ENCODE peak calls at places on chromosomes 1 and 21, in six cellular contexts. One of them, this sample, is unnamed.

GRCh38 chr1:152037920-152038658 is 1.3 kb upstream of the S100A11 start:
- DNase-seq in Calu3: no peak
- DNase-seq in AG04449: no peak
- DNase-seq in lower lobe of right lung: no peak
- DNase-seq in ovary: no peak
- DNase-seq in PC-3: no peak
- DNase-seq in this sample: no peak

GRCh38 chr1:93820554-93821411 is 58.2 kb downstream of the DNTTIP2 start:
- DNase-seq in Calu3: no peak
- DNase-seq in ovary: no peak
- DNase-seq in lower lobe of right lung: no peak
- DNase-seq in AG04449: no peak
- DNase-seq in PC-3: no peak
- DNase-seq in this sample: no peak

GRCh38 chr1:157626099-157626498 is 28.2 kb upstream of the FCRL4 start:
- DNase-seq in lower lobe of right lung: no peak
- DNase-seq in Calu3: peak
- DNase-seq in AG04449: no peak
- DNase-seq in ovary: no peak
- DNase-seq in PC-3: peak
- DNase-seq in this sample: peak

GRCh38 chr1:176364231-176364905 is 98.6 kb upstream of the PAPPA2 start:
- DNase-seq in PC-3: no peak
- DNase-seq in Calu3: no peak
- DNase-seq in AG04449: no peak
- DNase-seq in lower lobe of right lung: no peak
- DNase-seq in ovary: no peak
- DNase-seq in this sample: no peak

GRCh38 chr1:247857986-247858356 is 984 bp downstream of the TRIM58 start:
- DNase-seq in ovary: no peak
- DNase-seq in PC-3: no peak
- DNase-seq in AG04449: no peak
- DNase-seq in lower lobe of right lung: no peak
- DNase-seq in Calu3: no peak
- DNase-seq in this sample: no peak

GRCh38 chr1:64499966-64500365 is 30.0 kb downstream of the CACHD1 start:
- DNase-seq in AG04449: no peak
- DNase-seq in Calu3: peak
- DNase-seq in PC-3: peak
- DNase-seq in lower lobe of right lung: no peak
- DNase-seq in ovary: no peak
- DNase-seq in this sample: no peak

GRCh38 chr21:43988506-43989230 is 23.4 kb upstream of the TRAPPC10 start:
- DNase-seq in ovary: no peak
- DNase-seq in lower lobe of right lung: no peak
- DNase-seq in Calu3: no peak
- DNase-seq in AG04449: no peak
- DNase-seq in PC-3: no peak
- DNase-seq in this sample: no peak

GRCh38 chr1:233326319-233326994 is 1.1 kb upstream of the MAP3K21 start:
- DNase-seq in lower lobe of right lung: no peak
- DNase-seq in ovary: no peak
- DNase-seq in Calu3: no peak
- DNase-seq in PC-3: no peak
- DNase-seq in AG04449: no peak
- DNase-seq in this sample: no peak

GRCh38 chr1:1510912-1511532 is 940 bp upstream of the ATAD3A start:
- DNase-seq in AG04449: no peak
- DNase-seq in ovary: no peak
- DNase-seq in lower lobe of right lung: no peak
- DNase-seq in PC-3: peak
- DNase-seq in Calu3: peak
- DNase-seq in this sample: peak

GRCh38 chr21:43609501-43610340 is 49.6 kb downstream of the HSF2BP start:
- DNase-seq in lower lobe of right lung: no peak
- DNase-seq in AG04449: no peak
- DNase-seq in PC-3: peak
- DNase-seq in ovary: no peak
- DNase-seq in Calu3: peak
- DNase-seq in this sample: peak

GRCh38 chr1:15308135-15308534 is 61.1 kb downstream of the FHAD1 start:
- DNase-seq in AG04449: no peak
- DNase-seq in Calu3: no peak
- DNase-seq in ovary: no peak
- DNase-seq in PC-3: no peak
- DNase-seq in lower lobe of right lung: no peak
- DNase-seq in this sample: no peak

GRCh38 chr1:151371744-151372410 is 628 bp downstream of the SELENBP1 start:
- DNase-seq in PC-3: peak
- DNase-seq in AG04449: no peak
- DNase-seq in Calu3: peak
- DNase-seq in ovary: peak
- DNase-seq in lower lobe of right lung: peak
- DNase-seq in this sample: peak

GRCh38 chr1:247415423-247416361 is at the start of gene NLRP3:
- DNase-seq in Calu3: peak
- DNase-seq in lower lobe of right lung: peak
- DNase-seq in AG04449: no peak
- DNase-seq in PC-3: peak
- DNase-seq in ovary: no peak
- DNase-seq in this sample: peak

GRCh38 chr1:67460648-67461500 is 30.7 kb upstream of the SERBP1 start:
- DNase-seq in lower lobe of right lung: no peak
- DNase-seq in AG04449: no peak
- DNase-seq in ovary: no peak
- DNase-seq in PC-3: peak
- DNase-seq in Calu3: no peak
- DNase-seq in this sample: no peak

GRCh38 chr1:108080448-108080847 is 115.5 kb upstream of the VAV3 start:
- DNase-seq in ovary: no peak
- DNase-seq in Calu3: no peak
- DNase-seq in AG04449: no peak
- DNase-seq in PC-3: no peak
- DNase-seq in lower lobe of right lung: no peak
- DNase-seq in this sample: no peak

GRCh38 chr1:233627376-233627775 is 13.5 kb downstream of the KCNK1 start:
- DNase-seq in lower lobe of right lung: no peak
- DNase-seq in ovary: no peak
- DNase-seq in PC-3: peak
- DNase-seq in Calu3: no peak
- DNase-seq in AG04449: no peak
- DNase-seq in this sample: peak

GRCh38 chr1:46274224-46275029 is 26.9 kb downstream of the RAD54L start:
- DNase-seq in ovary: no peak
- DNase-seq in AG04449: no peak
- DNase-seq in Calu3: no peak
- DNase-seq in lower lobe of right lung: no peak
- DNase-seq in PC-3: no peak
- DNase-seq in this sample: no peak

GRCh38 chr1:61490924-61491323 is 234.0 kb downstream of the TM2D1 start:
- DNase-seq in Calu3: no peak
- DNase-seq in ovary: no peak
- DNase-seq in lower lobe of right lung: no peak
- DNase-seq in AG04449: no peak
- DNase-seq in PC-3: no peak
- DNase-seq in this sample: no peak

GRCh38 chr1:206799311-206799710 is 27.0 kb upstream of the IL10 start:
- DNase-seq in ovary: no peak
- DNase-seq in PC-3: no peak
- DNase-seq in lower lobe of right lung: no peak
- DNase-seq in AG04449: no peak
- DNase-seq in Calu3: no peak
- DNase-seq in this sample: no peak

GRCh38 chr1:94792876-94793605 is 27.1 kb upstream of the SLC44A3 start:
- DNase-seq in PC-3: no peak
- DNase-seq in ovary: no peak
- DNase-seq in lower lobe of right lung: no peak
- DNase-seq in AG04449: no peak
- DNase-seq in Calu3: no peak
- DNase-seq in this sample: peak

GRCh38 chr1:90126834-90127233 is 131.9 kb downstream of the ZNF326 start:
- DNase-seq in PC-3: no peak
- DNase-seq in ovary: no peak
- DNase-seq in AG04449: no peak
- DNase-seq in lower lobe of right lung: no peak
- DNase-seq in Calu3: no peak
- DNase-seq in this sample: no peak

GRCh38 chr1:209595032-209595431 is 11.5 kb downstream of the CAMK1G start:
- DNase-seq in Calu3: no peak
- DNase-seq in PC-3: no peak
- DNase-seq in ovary: no peak
- DNase-seq in AG04449: no peak
- DNase-seq in lower lobe of right lung: no peak
- DNase-seq in this sample: no peak

GRCh38 chr21:19197950-19198349 is 794.4 kb upstream of the TMPRSS15 start:
- DNase-seq in ovary: no peak
- DNase-seq in lower lobe of right lung: no peak
- DNase-seq in Calu3: no peak
- DNase-seq in PC-3: no peak
- DNase-seq in AG04449: no peak
- DNase-seq in this sample: no peak

GRCh38 chr21:39063517-39063916 is 119.7 kb downstream of the PSMG1 start:
- DNase-seq in ovary: no peak
- DNase-seq in Calu3: no peak
- DNase-seq in PC-3: no peak
- DNase-seq in lower lobe of right lung: no peak
- DNase-seq in AG04449: no peak
- DNase-seq in this sample: no peak

GRCh38 chr21:42083361-42083690 is 12.2 kb downstream of the UMODL1 start:
- DNase-seq in ovary: no peak
- DNase-seq in PC-3: no peak
- DNase-seq in lower lobe of right lung: no peak
- DNase-seq in Calu3: no peak
- DNase-seq in AG04449: no peak
- DNase-seq in this sample: no peak

GRCh38 chr1:107474877-107475612 is 334.2 kb downstream of the NTNG1 start:
- DNase-seq in PC-3: peak
- DNase-seq in ovary: no peak
- DNase-seq in Calu3: no peak
- DNase-seq in lower lobe of right lung: no peak
- DNase-seq in AG04449: peak
- DNase-seq in this sample: no peak

GRCh38 chr1:20837554-20838192 is 50.6 kb upstream of the HP1BP3 start:
- DNase-seq in Calu3: no peak
- DNase-seq in ovary: no peak
- DNase-seq in AG04449: no peak
- DNase-seq in PC-3: no peak
- DNase-seq in lower lobe of right lung: no peak
- DNase-seq in this sample: no peak

GRCh38 chr1:51936531-51936930 is 54.0 kb downstream of the RAB3B start:
- DNase-seq in ovary: no peak
- DNase-seq in Calu3: no peak
- DNase-seq in PC-3: peak
- DNase-seq in lower lobe of right lung: no peak
- DNase-seq in AG04449: no peak
- DNase-seq in this sample: peak
- TF ChIP-seq CTCF in ovary: no peak
- TF ChIP-seq CTCF in Calu3: no peak
- TF ChIP-seq CTCF in PC-3: peak
- TF ChIP-seq CTCF in lower lobe of right lung: no peak
- TF ChIP-seq CTCF in AG04449: peak
- TF ChIP-seq CTCF in this sample: peak

DNA sequence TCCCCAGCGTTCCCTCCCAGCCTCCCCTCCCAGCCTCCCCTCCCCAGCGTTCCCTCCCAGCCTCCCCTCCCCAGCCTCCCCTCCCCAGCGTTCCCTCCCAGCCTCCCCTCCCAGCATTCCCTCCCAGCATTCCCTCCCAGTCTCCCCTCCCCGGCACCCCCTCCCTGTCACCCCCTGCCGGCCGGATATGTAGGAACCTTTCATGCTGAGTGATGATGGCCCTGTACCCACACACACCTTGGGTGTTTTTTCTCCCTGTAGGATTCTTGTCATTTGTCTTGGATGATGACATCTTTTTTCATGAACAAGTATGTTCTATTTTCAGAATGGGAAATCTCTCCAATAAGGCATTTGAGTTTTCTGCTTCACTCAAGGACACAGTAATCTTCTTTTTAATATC is 19.6 kb downstream of the FTCD start:
- DNase-seq in AG04449: no peak
- DNase-seq in Calu3: no peak
- DNase-seq in lower lobe of right lung: no peak
- DNase-seq in PC-3: no peak
- DNase-seq in ovary: no peak
- DNase-seq in this sample: no peak
- TF ChIP-seq CTCF in AG04449: no peak
- TF ChIP-seq CTCF in Calu3: no peak
- TF ChIP-seq CTCF in lower lobe of right lung: no peak
- TF ChIP-seq CTCF in PC-3: no peak
- TF ChIP-seq CTCF in ovary: no peak
- TF ChIP-seq CTCF in this sample: no peak

GRCh38 chr1:40593449-40594186 is 62.2 kb downstream of the ZNF684 start:
- DNase-seq in PC-3: no peak
- DNase-seq in lower lobe of right lung: no peak
- DNase-seq in ovary: no peak
- DNase-seq in AG04449: no peak
- DNase-seq in Calu3: no peak
- DNase-seq in this sample: no peak

GRCh38 chr1:40595623-40596022 is 64.2 kb downstream of the ZNF684 start:
- DNase-seq in AG04449: no peak
- DNase-seq in ovary: no peak
- DNase-seq in lower lobe of right lung: no peak
- DNase-seq in Calu3: no peak
- DNase-seq in PC-3: no peak
- DNase-seq in this sample: no peak

GRCh38 chr1:40594187-40594531 is 62.7 kb downstream of the ZNF684 start:
- DNase-seq in PC-3: no peak
- DNase-seq in Calu3: no peak
- DNase-seq in lower lobe of right lung: no peak
- DNase-seq in ovary: no peak
- DNase-seq in AG04449: no peak
- DNase-seq in this sample: no peak

DNA sequence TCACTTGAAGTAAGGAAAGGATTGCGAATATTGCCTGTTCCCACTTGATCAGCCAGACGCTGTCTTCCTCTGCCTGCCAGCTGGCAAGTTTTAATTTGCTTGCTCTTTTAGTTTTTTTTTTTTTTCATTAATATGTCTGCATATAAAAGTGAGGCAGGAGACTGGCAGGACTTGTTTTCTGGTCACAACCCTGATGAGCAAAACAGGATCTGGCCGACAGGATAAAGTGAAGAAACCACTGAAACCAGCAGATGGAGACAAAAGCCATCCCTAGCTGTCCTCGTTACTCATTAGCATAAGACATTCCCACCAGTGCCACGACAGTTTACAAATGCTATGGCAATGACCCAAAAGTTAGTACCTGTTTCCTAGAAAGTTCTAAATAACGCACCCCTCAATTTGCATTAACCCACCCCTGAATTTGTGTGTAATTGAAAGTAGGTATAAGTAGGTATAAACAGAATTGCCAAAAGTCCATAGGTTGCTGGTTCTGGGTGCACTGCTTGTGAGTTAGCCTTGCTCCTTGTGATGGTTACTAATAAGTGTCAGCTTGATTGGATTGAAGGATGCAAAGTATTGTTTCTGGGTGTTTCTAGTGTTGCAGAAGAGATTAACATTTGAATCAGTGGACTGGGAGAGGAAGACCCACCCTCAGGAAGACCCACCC is 60.8 kb downstream of the ZNF684 start:
- DNase-seq in ovary: no peak
- DNase-seq in PC-3: peak
- DNase-seq in lower lobe of right lung: no peak
- DNase-seq in AG04449: no peak
- DNase-seq in Calu3: peak
- DNase-seq in this sample: peak
- TF ChIP-seq CTCF in ovary: no peak
- TF ChIP-seq CTCF in PC-3: peak
- TF ChIP-seq CTCF in lower lobe of right lung: peak
- TF ChIP-seq CTCF in AG04449: peak
- TF ChIP-seq CTCF in Calu3: peak
- TF ChIP-seq CTCF in this sample: peak

GRCh38 chr1:164891615-164892014 is 332.6 kb downstream of the PBX1 start:
- DNase-seq in AG04449: no peak
- DNase-seq in Calu3: no peak
- DNase-seq in ovary: no peak
- DNase-seq in PC-3: peak
- DNase-seq in lower lobe of right lung: no peak
- DNase-seq in this sample: peak
- TF ChIP-seq CTCF in AG04449: no peak
- TF ChIP-seq CTCF in Calu3: no peak
- TF ChIP-seq CTCF in ovary: no peak
- TF ChIP-seq CTCF in PC-3: no peak
- TF ChIP-seq CTCF in lower lobe of right lung: no peak
- TF ChIP-seq CTCF in this sample: peak